ENCODE peak calls at places on chromosomes 2 and 18, in nine cellular contexts. Y is EL; E is coronary artery; H is hippocampal formation; G is cardiac fibroblast; L is stimulated activated CD4-positive, alpha-beta T cell treated with anti-CD3 and anti-CD28 coated beads, Interleukin-12 subunit alpha, Interleukin-12 subunit beta, amount 100 ng/mL, for 24 hours; T is putamen; A is naive B cell; I is stomach. M is an unnamed sample.

GRCh38 chr2:43559391-43560230 is 36.2 kb downstream of the THADA start:
- DNase-seq in G (no peak), E (no peak), T (no peak), I (no peak), A (no peak), L (no peak), Y (no peak), H (no peak), M (no peak)

GRCh38 chr18:48627216-48627615 is 88.4 kb downstream of the CTIF start:
- DNase-seq in I (no peak), E (no peak), G (peak), A (no peak), L (no peak), H (no peak), Y (peak), T (no peak), M (no peak)

GRCh38 chr18:63451774-63452173 is 25.0 kb upstream of the SERPINB5 start:
- DNase-seq in T (no peak), A (no peak), H (no peak), G (peak), I (no peak), Y (peak), E (no peak), L (no peak), M (no peak)

GRCh38 chr2:67965246-67965645 is 97.6 kb downstream of the C1D start:
- DNase-seq in Y (no peak), I (no peak), L (no peak), H (no peak), T (no peak), G (no peak), A (no peak), E (no peak), M (no peak)

GRCh38 chr2:148899638-148900318 is 24.8 kb downstream of the KIF5C start:
- DNase-seq in L (no peak), Y (no peak), G (no peak), A (no peak), I (no peak), H (no peak), T (no peak), E (no peak), M (no peak)

GRCh38 chr2:68292108-68292710 is 27.5 kb downstream of the CNRIP1 start:
- DNase-seq in E (no peak), H (no peak), I (no peak), Y (no peak), A (peak), G (peak), T (no peak), L (no peak), M (no peak)

GRCh38 chr2:176177580-176178270 is 10.7 kb upstream of the HOXD1 start:
- DNase-seq in H (no peak), T (no peak), G (no peak), Y (no peak), I (no peak), L (no peak), E (no peak), A (no peak), M (no peak)

GRCh38 chr2:46361920-46362666 is 64.9 kb downstream of the EPAS1 start:
- DNase-seq in L (no peak), E (no peak), G (no peak), H (no peak), Y (no peak), T (no peak), I (no peak), A (no peak), M (no peak)

GRCh38 chr2:109614715-109615636 is 812 bp downstream of the SOWAHC start:
- DNase-seq in H (no peak), Y (peak), A (no peak), G (no peak), L (no peak), I (no peak), T (no peak), E (peak), M (no peak)

GRCh38 chr2:111236027-111236426 is 115.3 kb downstream of the BCL2L11 start:
- DNase-seq in I (peak), T (no peak), Y (no peak), E (no peak), L (no peak), H (no peak), G (no peak), A (no peak), M (no peak)

GRCh38 chr18:11794195-11794594 is 57.0 kb upstream of the CHMP1B start:
- DNase-seq in T (no peak), E (no peak), H (no peak), A (no peak), G (no peak), Y (no peak), L (no peak), I (no peak), M (no peak)

GRCh38 chr2:203061346-203061745 is 46.7 kb downstream of the NBEAL1 start:
- DNase-seq in Y (peak), E (no peak), H (no peak), I (no peak), L (no peak), A (no peak), T (peak), G (peak), M (no peak)

GRCh38 chr2:174493549-174494331 is 6.9 kb upstream of the GPR155 start:
- DNase-seq in G (no peak), Y (no peak), H (no peak), A (no peak), E (no peak), I (no peak), L (no peak), T (no peak), M (no peak)

GRCh38 chr2:33477473-33478468 is 1.3 kb downstream of the RASGRP3 start:
- DNase-seq in L (no peak), A (peak), G (no peak), Y (no peak), I (peak), T (peak), E (no peak), H (peak), M (no peak)

GRCh38 chr2:27833931-27834330 is 56.3 kb downstream of the RBKS start:
- DNase-seq in H (no peak), I (no peak), T (no peak), L (no peak), E (no peak), A (no peak), Y (peak), G (peak), M (no peak)

GRCh38 chr2:96602330-96602823 is 35.7 kb downstream of the KANSL3 start:
- DNase-seq in I (peak), T (no peak), E (no peak), A (peak), L (no peak), H (no peak), Y (no peak), G (no peak), M (no peak)

GRCh38 chr2:7377861-7378569 is 460.8 kb downstream of the RNF144A start:
- DNase-seq in Y (peak), L (no peak), A (no peak), I (peak), H (no peak), G (no peak), T (no peak), E (no peak), M (no peak)

GRCh38 chr2:212619954-212620353 is 81.4 kb upstream of the ERBB4 start:
- DNase-seq in E (no peak), A (no peak), I (no peak), T (no peak), H (no peak), G (peak), Y (peak), L (no peak), M (no peak)

GRCh38 chr2:154697422-154698237 is 865 bp upstream of the KCNJ3 start:
- DNase-seq in L (no peak), G (no peak), T (no peak), H (peak), A (no peak), I (peak), Y (no peak), E (no peak), M (no peak)

GRCh38 chr2:172094319-172095145 is 8.2 kb downstream of the DLX2 start:
- DNase-seq in Y (peak), A (no peak), L (no peak), E (no peak), H (no peak), T (no peak), G (peak), I (no peak), M (no peak)

GRCh38 chr2:831638-832037 is 119.0 kb upstream of the SNTG2 start:
- DNase-seq in I (no peak), Y (no peak), H (no peak), L (no peak), A (no peak), T (no peak), G (no peak), E (no peak), M (no peak)

GRCh38 chr2:121173806-121174205 is 111.2 kb downstream of the TFCP2L1 start:
- DNase-seq in A (no peak), H (no peak), I (peak), E (peak), Y (no peak), L (no peak), G (no peak), T (no peak), M (no peak)

GRCh38 chr2:69335291-69335690 is 51.7 kb downstream of the GFPT1 start:
- DNase-seq in G (no peak), Y (no peak), T (no peak), A (no peak), I (no peak), L (no peak), H (no peak), E (no peak), M (no peak)

GRCh38 chr2:156601840-156602551 is 165.8 kb downstream of the GPD2 start:
- DNase-seq in E (no peak), Y (no peak), I (no peak), H (no peak), L (no peak), G (no peak), T (no peak), A (no peak), M (no peak)

GRCh38 chr2:9145109-9145751 is 61.4 kb upstream of the ASAP2 start:
- DNase-seq in H (no peak), A (no peak), T (no peak), L (no peak), Y (peak), E (no peak), I (no peak), G (peak), M (no peak)

GRCh38 chr18:22964722-22965121 is 31.6 kb downstream of the RBBP8 start:
- DNase-seq in A (no peak), I (no peak), T (no peak), H (no peak), Y (no peak), L (no peak), G (no peak), E (no peak), M (no peak)

GRCh38 chr18:36580874-36581750 is 247.7 kb downstream of the TPGS2 start:
- DNase-seq in G (peak), Y (peak), I (no peak), E (peak), H (no peak), T (no peak), L (no peak), A (no peak), M (no peak)

GRCh38 chr2:120765911-120766757 is 30.5 kb downstream of the GLI2 start:
- DNase-seq in A (no peak), E (peak), L (no peak), G (peak), Y (peak), I (peak), T (no peak), H (no peak), M (no peak)

GRCh38 chr2:144937899-144938298 is 418.0 kb upstream of the ZEB2 start:
- DNase-seq in T (no peak), E (no peak), G (peak), A (no peak), H (no peak), I (no peak), Y (no peak), L (no peak), M (no peak)

GRCh38 chr2:232482301-232483238 is 5.1 kb downstream of the ECEL1 start:
- DNase-seq in T (no peak), H (no peak), E (no peak), A (no peak), I (no peak), Y (no peak), G (no peak), L (no peak), M (no peak)

GRCh38 chr2:225471492-225471891 is 72.0 kb downstream of the NYAP2 start:
- DNase-seq in E (no peak), A (no peak), H (no peak), Y (no peak), L (no peak), T (peak), I (peak), G (no peak), M (no peak)

GRCh38 chr18:56451188-56451587 is 187.2 kb downstream of the TXNL1 start:
- DNase-seq in Y (no peak), G (peak), A (no peak), E (no peak), H (no peak), T (no peak), L (no peak), I (no peak), M (no peak)

GRCh38 chr2:35526741-35527140 is 828.8 kb upstream of the CRIM1 start:
- DNase-seq in I (no peak), L (no peak), H (no peak), E (no peak), G (no peak), T (no peak), A (no peak), Y (no peak), M (no peak)

GRCh38 chr2:159545080-159545479 is 71.3 kb downstream of the BAZ2B start:
- DNase-seq in E (no peak), G (no peak), I (no peak), Y (no peak), T (no peak), A (no peak), H (no peak), L (no peak), M (no peak)